ENCODE peak calls at places on chromosomes 4 and X, in six cellular contexts. V, X, E, F, W and M are unnamed samples.

GRCh38 chrX:51892921-51893745 is at the start of gene MAGED1:
- DNase-seq in V (peak; percentile 92), X (peak; percentile 93), E (peak; percentile 98), F (peak; percentile 86), W (peak; percentile 79), M (peak; percentile 94)

GRCh38 chr4:45155081-45155777 is 428.9 kb upstream of the GNPDA2 start:
- DNase-seq in V (no peak), X (no peak), E (no peak), F (no peak), W (no peak), M (no peak)

GRCh38 chr4:6298035-6298434 is 28.4 kb downstream of the WFS1 start:
- DNase-seq in V (no peak), X (no peak), E (no peak), F (peak; percentile 15), W (no peak), M (no peak)

GRCh38 chrX:149715468-149715867 is 3.6 kb downstream of the MAGEA11 start:
- DNase-seq in V (no peak), X (no peak), E (no peak), F (no peak), W (peak; percentile 23), M (no peak)

GRCh38 chrX:148466292-148466691 is 34.1 kb upstream of the AFF2 start:
- DNase-seq in V (no peak), X (no peak), E (no peak), F (no peak), W (no peak), M (no peak)

GRCh38 chrX:14017399-14017798 is 12.3 kb downstream of the GEMIN8 start:
- DNase-seq in V (no peak), X (no peak), E (no peak), F (peak; percentile 37), W (no peak), M (no peak)

GRCh38 chr4:77193511-77194236 is 36.7 kb downstream of the CCNG2 start:
- DNase-seq in V (no peak), X (peak; percentile 95), E (no peak), F (peak; percentile 75), W (peak; percentile 85), M (no peak)

GRCh38 chr4:20395160-20395773 is 143.6 kb downstream of the SLIT2 start:
- DNase-seq in V (no peak), X (peak; percentile 88), E (peak; percentile 45), F (peak; percentile 44), W (no peak), M (no peak)

GRCh38 chrX:150845091-150845490 is 53.4 kb downstream of the CD99L2 start:
- DNase-seq in V (no peak), X (no peak), E (no peak), F (no peak), W (no peak), M (no peak)

GRCh38 chr4:150310159-150310895 is 232.1 kb downstream of the DCLK2 start:
- DNase-seq in V (no peak), X (no peak), E (peak; percentile 50), F (no peak), W (no peak), M (no peak)

GRCh38 chrX:147803948-147804347 is 107.8 kb upstream of the FMR1 start:
- DNase-seq in V (no peak), X (peak; percentile 50), E (no peak), F (no peak), W (peak; percentile 30), M (no peak)

GRCh38 chr4:5366421-5366820 is 315.1 kb downstream of the STK32B start:
- DNase-seq in V (peak; percentile 16), X (no peak), E (no peak), F (no peak), W (no peak), M (no peak)

GRCh38 chr4:89913623-89914022 is 19.0 kb downstream of the MMRN1 start:
- DNase-seq in V (no peak), X (no peak), E (no peak), F (no peak), W (no peak), M (no peak)

GRCh38 chr4:89915151-89915550 is 20.5 kb downstream of the MMRN1 start:
- DNase-seq in V (no peak), X (no peak), E (no peak), F (no peak), W (no peak), M (no peak)

GRCh38 chr4:89915937-89916336 is 21.3 kb downstream of the MMRN1 start:
- DNase-seq in V (no peak), X (no peak), E (no peak), F (no peak), W (no peak), M (no peak)

GRCh38 chr4:89914609-89915008 is 20.0 kb downstream of the MMRN1 start:
- DNase-seq in V (no peak), X (no peak), E (no peak), F (no peak), W (no peak), M (no peak)
- TF ChIP-seq CTCF in V (no peak), X (no peak), E (no peak), F (no peak), W (no peak), M (no peak)

GRCh38 chrX:131366387-131366786 is 77.3 kb upstream of the IGSF1 start:
- DNase-seq in V (no peak), X (peak; percentile 37), E (peak; percentile 0), F (no peak), W (no peak), M (no peak)
- TF ChIP-seq CTCF in V (no peak), X (peak; percentile 22), E (no peak), F (no peak), W (no peak), M (peak; percentile 55)

DNA sequence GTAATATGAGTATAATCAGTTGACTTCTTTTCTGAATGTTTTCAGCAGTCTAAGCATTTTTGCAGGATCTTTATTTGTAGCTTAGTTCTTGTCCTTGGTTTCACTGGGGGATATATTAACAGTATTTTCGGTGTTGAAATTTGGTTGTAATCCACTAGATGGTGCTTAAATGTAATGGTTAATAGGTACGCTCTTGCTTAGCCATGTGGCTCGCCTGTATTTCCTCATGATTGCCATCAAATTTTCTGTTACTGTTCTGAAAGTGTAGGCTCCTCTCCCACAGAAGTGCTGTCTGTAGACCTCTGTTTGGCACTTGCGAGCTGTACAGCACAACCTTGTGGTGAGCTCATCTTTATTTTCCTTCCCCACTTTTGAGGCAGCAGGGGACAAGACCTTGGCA is 3.9 kb upstream of the FAAH2 start:
- DNase-seq in V (no peak), X (peak; percentile 27), E (no peak), F (no peak), W (no peak), M (no peak)
- TF ChIP-seq CTCF in V (no peak), X (peak; percentile 22), E (no peak), F (no peak), W (no peak), M (no peak)

GRCh38 chr4:186727149-186727976 is 3.7 kb upstream of the FAT1 start:
- DNase-seq in V (no peak), X (peak; percentile 59), E (no peak), F (no peak), W (no peak), M (no peak)

GRCh38 chr4:186726150-186726439 is 2.4 kb upstream of the FAT1 start:
- DNase-seq in V (no peak), X (no peak), E (peak; percentile 72), F (no peak), W (no peak), M (no peak)

GRCh38 chr4:186727977-186728519 is 4.4 kb upstream of the FAT1 start:
- DNase-seq in V (no peak), X (peak; percentile 56), E (no peak), F (no peak), W (no peak), M (no peak)

GRCh38 chr4:186725422-186726149 is 1.9 kb upstream of the FAT1 start:
- DNase-seq in V (peak; percentile 91), X (peak; percentile 80), E (peak; percentile 43), F (peak; percentile 87), W (no peak), M (peak; percentile 79)

DNA sequence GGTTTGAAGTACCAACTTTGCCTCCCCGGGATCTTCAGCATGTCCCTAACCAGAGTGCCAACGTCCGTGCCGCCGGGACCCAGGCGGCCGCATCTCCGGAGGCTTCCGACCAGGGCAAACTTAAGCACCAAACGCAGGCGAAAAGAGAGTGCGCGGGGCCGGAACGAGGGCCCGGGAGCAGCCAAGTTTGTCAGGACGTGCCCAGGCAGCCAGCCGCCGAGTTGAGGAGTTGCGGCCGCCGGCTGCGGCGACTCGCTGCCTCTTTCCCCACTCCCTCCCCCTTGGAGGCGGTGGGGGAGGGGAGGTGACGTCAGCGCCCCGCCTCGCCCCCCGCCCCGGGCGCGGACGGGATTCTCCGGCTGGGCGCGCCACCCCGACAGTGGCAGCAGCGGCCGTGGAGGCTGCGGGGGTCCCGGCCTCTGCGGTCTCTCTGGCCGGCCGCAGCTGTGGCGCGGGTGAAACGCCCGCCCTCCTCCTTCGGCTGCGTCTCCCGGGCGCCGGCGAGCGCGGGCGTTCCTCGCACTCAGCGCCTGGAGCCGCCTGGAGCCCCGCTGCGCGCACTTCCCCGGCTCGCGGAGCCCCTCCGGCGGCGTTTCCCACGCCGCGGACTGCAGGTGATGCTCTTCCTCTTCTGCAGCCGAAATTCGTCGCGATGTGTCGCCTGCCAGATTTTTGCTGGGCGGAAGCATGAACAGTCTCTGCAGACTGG is 2.9 kb upstream of the FAT1 start:
- DNase-seq in V (peak; percentile 94), X (peak; percentile 87), E (peak; percentile 51), F (peak; percentile 88), W (no peak), M (peak; percentile 90)
- TF ChIP-seq CTCF in V (peak; percentile 16), X (no peak), E (no peak), F (no peak), W (no peak), M (no peak)

DNA sequence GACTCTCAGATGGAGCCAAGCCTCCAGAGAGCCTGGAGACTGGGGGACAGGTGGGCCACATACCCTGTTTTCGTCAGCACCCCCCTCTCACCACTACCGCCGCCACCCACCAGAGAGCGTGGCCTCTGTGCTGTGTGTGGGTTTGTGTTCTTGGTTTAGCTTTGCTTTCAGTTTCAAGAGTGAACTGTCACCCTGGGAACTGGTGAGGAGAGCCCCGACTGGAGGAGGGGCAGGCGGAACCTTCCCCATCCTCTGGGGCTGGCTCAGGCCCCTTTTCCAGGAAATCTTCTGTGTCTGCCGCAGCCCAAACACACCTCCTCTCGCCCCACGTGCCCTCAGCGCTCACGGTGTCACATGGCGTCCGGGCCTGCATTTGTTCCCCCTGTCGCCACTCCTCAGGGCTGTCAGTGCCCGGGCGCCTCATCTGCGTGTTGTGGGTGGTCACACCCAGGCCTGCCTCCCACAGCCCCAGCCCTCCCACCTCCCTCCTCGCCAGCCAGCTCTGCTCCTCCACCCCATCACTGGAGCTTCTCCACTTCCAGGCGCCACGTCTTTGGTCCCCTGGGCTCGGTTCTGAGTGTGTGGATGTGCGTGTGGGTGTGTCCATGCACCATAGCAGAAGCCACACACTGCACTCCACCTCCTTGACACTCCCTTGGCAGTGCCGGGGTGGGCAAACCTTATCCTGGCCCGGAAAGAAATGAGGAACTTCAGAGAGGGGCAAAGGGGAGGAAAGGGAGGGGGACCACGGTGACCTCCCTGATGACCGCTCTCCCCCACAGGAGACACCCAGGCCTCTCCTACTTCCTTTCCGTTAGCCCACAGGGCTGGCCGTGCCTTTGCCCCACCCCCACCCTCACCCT is 27.8 kb downstream of the ELF4 start:
- DNase-seq in V (peak; percentile 68), X (no peak), E (no peak), F (peak; percentile 39), W (peak; percentile 77), M (no peak)
- TF ChIP-seq CTCF in V (peak; percentile 61), X (no peak), E (no peak), F (no peak), W (peak; percentile 19), M (no peak)